ENCODE peak calls at places on chromosomes 3 and 15, in five cellular contexts. One of them, this sample, is unnamed. For H3K4me1, the result is how much of the 10 kb centered on the place peaks cover.

GRCh38 chr3:149466192-149466591 is 8.3 kb upstream of the TM4SF4 start:
- DNase-seq in aorta: no peak
- DNase-seq in CD8-positive, alpha-beta T cell: no peak
- DNase-seq in psoas muscle: no peak
- DNase-seq in Peyer's patch: no peak
- DNase-seq in this sample: no peak

GRCh38 chr15:96457852-96458251 is 127.4 kb downstream of the NR2F2 start:
- DNase-seq in CD8-positive, alpha-beta T cell: no peak
- DNase-seq in Peyer's patch: no peak
- DNase-seq in aorta: no peak
- DNase-seq in psoas muscle: no peak
- DNase-seq in this sample: no peak

GRCh38 chr15:50909044-50909342 is 510 bp downstream of the AP4E1 start:
- DNase-seq in psoas muscle: no peak
- DNase-seq in Peyer's patch: no peak
- DNase-seq in CD8-positive, alpha-beta T cell: no peak
- DNase-seq in aorta: no peak
- DNase-seq in this sample: no peak

GRCh38 chr3:134313839-134314587 is 60.2 kb downstream of the AMOTL2 start:
- DNase-seq in Peyer's patch: no peak
- DNase-seq in psoas muscle: no peak
- DNase-seq in aorta: peak
- DNase-seq in CD8-positive, alpha-beta T cell: no peak
- DNase-seq in this sample: peak

GRCh38 chr15:70214941-70215635 is 117.4 kb upstream of the TLE3 start:
- DNase-seq in psoas muscle: no peak
- DNase-seq in CD8-positive, alpha-beta T cell: no peak
- DNase-seq in aorta: no peak
- DNase-seq in Peyer's patch: no peak
- DNase-seq in this sample: no peak

GRCh38 chr3:13544293-13544831 is 4.6 kb upstream of the FBLN2 start:
- DNase-seq in psoas muscle: peak
- DNase-seq in CD8-positive, alpha-beta T cell: peak
- DNase-seq in Peyer's patch: no peak
- DNase-seq in aorta: no peak
- DNase-seq in this sample: no peak

GRCh38 chr3:49880581-49881328 is 11.0 kb upstream of the CAMKV start:
- DNase-seq in Peyer's patch: no peak
- DNase-seq in psoas muscle: no peak
- DNase-seq in aorta: no peak
- DNase-seq in CD8-positive, alpha-beta T cell: no peak
- DNase-seq in this sample: no peak

GRCh38 chr3:55969634-55970033 is 482.5 kb upstream of the WNT5A start:
- DNase-seq in psoas muscle: no peak
- DNase-seq in CD8-positive, alpha-beta T cell: no peak
- DNase-seq in Peyer's patch: no peak
- DNase-seq in aorta: no peak
- DNase-seq in this sample: no peak

GRCh38 chr3:195540031-195540430 is 3.1 kb downstream of the PPP1R2 start:
- DNase-seq in psoas muscle: no peak
- DNase-seq in Peyer's patch: no peak
- DNase-seq in CD8-positive, alpha-beta T cell: no peak
- DNase-seq in aorta: no peak
- DNase-seq in this sample: no peak

GRCh38 chr3:45975696-45976095 is 19.9 kb downstream of the FYCO1 start:
- DNase-seq in CD8-positive, alpha-beta T cell: no peak
- DNase-seq in Peyer's patch: no peak
- DNase-seq in aorta: no peak
- DNase-seq in psoas muscle: no peak
- DNase-seq in this sample: no peak
- H3K4me1 ChIP-seq in CD8-positive, alpha-beta T cell: half or more
- H3K4me1 ChIP-seq in Peyer's patch: under half
- H3K4me1 ChIP-seq in aorta: under half
- H3K4me1 ChIP-seq in psoas muscle: half or more
- H3K4me1 ChIP-seq in this sample: half or more

GRCh38 chr3:183296944-183297343 is 43.9 kb downstream of the B3GNT5 start:
- DNase-seq in aorta: no peak
- DNase-seq in CD8-positive, alpha-beta T cell: no peak
- DNase-seq in Peyer's patch: no peak
- DNase-seq in psoas muscle: no peak
- DNase-seq in this sample: no peak
- H3K4me1 ChIP-seq in aorta: under half
- H3K4me1 ChIP-seq in CD8-positive, alpha-beta T cell: under half
- H3K4me1 ChIP-seq in Peyer's patch: under half
- H3K4me1 ChIP-seq in psoas muscle: half or more
- H3K4me1 ChIP-seq in this sample: under half

GRCh38 chr3:177358085-177358967 is 161.0 kb upstream of the TBL1XR1 start:
- DNase-seq in Peyer's patch: peak
- DNase-seq in CD8-positive, alpha-beta T cell: peak
- DNase-seq in aorta: peak
- DNase-seq in psoas muscle: peak
- DNase-seq in this sample: peak

GRCh38 chr3:177354461-177354860 is 157.2 kb upstream of the TBL1XR1 start:
- DNase-seq in psoas muscle: no peak
- DNase-seq in aorta: no peak
- DNase-seq in Peyer's patch: no peak
- DNase-seq in CD8-positive, alpha-beta T cell: no peak
- DNase-seq in this sample: no peak

GRCh38 chr3:177358968-177359600 is 161.8 kb upstream of the TBL1XR1 start:
- DNase-seq in aorta: peak
- DNase-seq in psoas muscle: peak
- DNase-seq in Peyer's patch: peak
- DNase-seq in CD8-positive, alpha-beta T cell: peak
- DNase-seq in this sample: peak

GRCh38 chr3:177357352-177358084 is 160.2 kb upstream of the TBL1XR1 start:
- DNase-seq in Peyer's patch: peak
- DNase-seq in CD8-positive, alpha-beta T cell: no peak
- DNase-seq in psoas muscle: no peak
- DNase-seq in aorta: no peak
- DNase-seq in this sample: no peak

GRCh38 chr3:177356113-177356512 is 158.8 kb upstream of the TBL1XR1 start:
- DNase-seq in aorta: no peak
- DNase-seq in Peyer's patch: no peak
- DNase-seq in psoas muscle: no peak
- DNase-seq in CD8-positive, alpha-beta T cell: no peak
- DNase-seq in this sample: no peak
- H3K4me1 ChIP-seq in aorta: under half
- H3K4me1 ChIP-seq in Peyer's patch: under half
- H3K4me1 ChIP-seq in psoas muscle: half or more
- H3K4me1 ChIP-seq in CD8-positive, alpha-beta T cell: under half
- H3K4me1 ChIP-seq in this sample: half or more

GRCh38 chr3:184679056-184679502 is 32.8 kb downstream of the MAGEF1 start:
- DNase-seq in CD8-positive, alpha-beta T cell: no peak
- DNase-seq in aorta: no peak
- DNase-seq in psoas muscle: peak
- DNase-seq in Peyer's patch: no peak
- DNase-seq in this sample: no peak
- H3K4me1 ChIP-seq in CD8-positive, alpha-beta T cell: under half
- H3K4me1 ChIP-seq in aorta: under half
- H3K4me1 ChIP-seq in psoas muscle: under half
- H3K4me1 ChIP-seq in Peyer's patch: under half
- H3K4me1 ChIP-seq in this sample: under half

GRCh38 chr3:191338177-191338488 is 7.8 kb upstream of the UTS2B start:
- DNase-seq in psoas muscle: no peak
- DNase-seq in CD8-positive, alpha-beta T cell: no peak
- DNase-seq in aorta: no peak
- DNase-seq in Peyer's patch: no peak
- DNase-seq in this sample: no peak

GRCh38 chr3:191333481-191333880 is 3.2 kb upstream of the UTS2B start:
- DNase-seq in Peyer's patch: no peak
- DNase-seq in aorta: no peak
- DNase-seq in CD8-positive, alpha-beta T cell: no peak
- DNase-seq in psoas muscle: no peak
- DNase-seq in this sample: no peak

GRCh38 chr3:191339313-191339917 is 9.1 kb upstream of the UTS2B start:
- DNase-seq in CD8-positive, alpha-beta T cell: no peak
- DNase-seq in aorta: no peak
- DNase-seq in psoas muscle: no peak
- DNase-seq in Peyer's patch: no peak
- DNase-seq in this sample: no peak

GRCh38 chr3:191334359-191334893 is 4.1 kb upstream of the UTS2B start:
- DNase-seq in Peyer's patch: no peak
- DNase-seq in aorta: no peak
- DNase-seq in CD8-positive, alpha-beta T cell: no peak
- DNase-seq in psoas muscle: no peak
- DNase-seq in this sample: no peak

DNA sequence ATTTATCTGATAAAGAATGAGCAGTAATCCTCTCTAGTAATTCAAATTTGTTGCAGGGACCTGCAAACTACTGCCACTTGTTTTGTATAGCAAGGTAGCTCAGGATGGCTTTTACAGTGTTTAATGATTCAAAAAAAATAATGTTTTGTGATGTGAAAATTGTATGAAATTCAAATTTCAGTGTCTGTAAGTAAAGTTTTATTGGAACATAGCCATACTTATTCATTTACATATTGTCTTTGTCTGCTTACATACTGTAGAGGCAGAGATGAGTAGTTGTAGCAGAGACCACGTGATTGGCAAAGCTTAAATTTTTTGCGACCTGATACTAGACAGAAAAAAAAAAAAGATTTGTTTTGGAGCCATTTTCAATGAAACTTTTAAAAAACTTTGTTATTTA is 6.5 kb upstream of the UTS2B start:
- DNase-seq in Peyer's patch: no peak
- DNase-seq in psoas muscle: no peak
- DNase-seq in aorta: no peak
- DNase-seq in CD8-positive, alpha-beta T cell: no peak
- DNase-seq in this sample: no peak
- H3K4me1 ChIP-seq in Peyer's patch: under half
- H3K4me1 ChIP-seq in psoas muscle: half or more
- H3K4me1 ChIP-seq in aorta: under half
- H3K4me1 ChIP-seq in CD8-positive, alpha-beta T cell: under half
- H3K4me1 ChIP-seq in this sample: half or more

This sample was measured in spleen.